ENCODE peak calls at places on chromosome 5, in six cellular contexts. X is A549, Q is K562, M is GM12878, S is HepG2, W is IMR-90. U is an unnamed sample.

GRCh38 chr5:138258704-138259285 is 15.6 kb downstream of the GFRA3 start:
- DNase-seq in W (no peak), X (no peak), S (no peak), M (no peak), Q (no peak), U (no peak)

GRCh38 chr5:333945-334344 is 12.4 kb downstream of the AHRR start:
- DNase-seq in M (no peak), X (no peak), W (no peak), Q (no peak), S (no peak), U (no peak)

GRCh38 chr5:174511711-174512253 is 212.6 kb upstream of the MSX2 start:
- DNase-seq in S (peak), W (no peak), X (no peak), Q (no peak), M (no peak), U (no peak)

GRCh38 chr5:143428155-143428554 is 24.7 kb upstream of the NR3C1 start:
- DNase-seq in M (no peak), Q (no peak), X (no peak), S (no peak), W (no peak), U (no peak)

GRCh38 chr5:127072861-127073846 is at the start of gene C5orf63:
- DNase-seq in Q (peak), S (peak), W (peak), X (peak), M (peak), U (peak)

GRCh38 chr5:159178978-159179377 is 30.4 kb downstream of the RNF145 start:
- DNase-seq in Q (peak), X (peak), S (peak), M (peak), W (peak), U (no peak)

GRCh38 chr5:168177831-168178450 is 113.5 kb upstream of the WWC1 start:
- DNase-seq in Q (no peak), S (no peak), M (no peak), W (no peak), X (no peak), U (peak)

GRCh38 chr5:751496-751895 is 33.0 kb downstream of the ZDHHC11B start:
- DNase-seq in W (no peak), X (no peak), M (no peak), Q (no peak), S (no peak), U (no peak)

GRCh38 chr5:74105126-74105780 is 479.3 kb downstream of the ARHGEF28 start:
- DNase-seq in M (no peak), W (no peak), Q (no peak), S (no peak), X (no peak), U (no peak)

GRCh38 chr5:38551020-38552017 is 5.1 kb downstream of the LIFR start:
- DNase-seq in M (no peak), W (peak), S (peak), X (peak), Q (peak), U (peak)

GRCh38 chr5:35815089-35815936 is 41.4 kb upstream of the IL7R start:
- DNase-seq in X (no peak), M (no peak), W (no peak), S (peak), Q (peak), U (peak)

GRCh38 chr5:168728812-168729211 is 149.6 kb upstream of the PANK3 start:
- DNase-seq in Q (no peak), W (no peak), M (no peak), S (no peak), X (no peak), U (no peak)

GRCh38 chr5:31987985-31988710 is 186.0 kb downstream of the GOLPH3 start:
- DNase-seq in M (no peak), X (peak), Q (no peak), W (peak), S (no peak), U (no peak)

GRCh38 chr5:123125172-123125508 is 36.1 kb downstream of the PRDM6 start:
- DNase-seq in X (no peak), S (no peak), M (no peak), Q (no peak), W (peak), U (no peak)

GRCh38 chr5:78819166-78819565 is 165.9 kb downstream of the ARSB start:
- DNase-seq in X (no peak), M (no peak), S (no peak), Q (no peak), W (no peak), U (no peak)

GRCh38 chr5:114450516-114450909 is 88.6 kb downstream of the KCNN2 start:
- DNase-seq in S (no peak), W (peak), M (no peak), X (peak), Q (no peak), U (peak)

GRCh38 chr5:107430077-107430625 is 240.6 kb downstream of the EFNA5 start:
- DNase-seq in S (no peak), Q (no peak), M (no peak), W (no peak), X (no peak), U (no peak)

GRCh38 chr5:130237721-130238120 is 333.5 kb downstream of the CHSY3 start:
- DNase-seq in S (no peak), Q (no peak), X (no peak), M (no peak), W (no peak), U (no peak)

GRCh38 chr5:178839319-178839704 is 20.4 kb upstream of the ZNF354B start:
- DNase-seq in W (no peak), X (no peak), Q (peak), S (peak), M (no peak), U (peak)

GRCh38 chr5:1163366-1163765 is 38.0 kb upstream of the SLC6A19 start:
- DNase-seq in Q (no peak), X (no peak), M (no peak), W (no peak), S (no peak), U (no peak)

GRCh38 chr5:112917453-112918005 is 4.5 kb downstream of the REEP5 start:
- DNase-seq in M (no peak), S (peak), X (no peak), W (peak), Q (peak), U (no peak)

GRCh38 chr5:1293416-1293996 is 1.4 kb downstream of the TERT start:
- DNase-seq in Q (no peak), S (no peak), X (no peak), M (no peak), W (no peak), U (no peak)

GRCh38 chr5:154583545-154584168 is 105.6 kb upstream of the HAND1 start:
- DNase-seq in M (no peak), W (no peak), Q (no peak), X (peak), S (no peak), U (no peak)
- TF ChIP-seq BHLHE40 in M (no peak), W (no peak), Q (no peak), X (no peak), S (no peak), U (no peak)

DNA sequence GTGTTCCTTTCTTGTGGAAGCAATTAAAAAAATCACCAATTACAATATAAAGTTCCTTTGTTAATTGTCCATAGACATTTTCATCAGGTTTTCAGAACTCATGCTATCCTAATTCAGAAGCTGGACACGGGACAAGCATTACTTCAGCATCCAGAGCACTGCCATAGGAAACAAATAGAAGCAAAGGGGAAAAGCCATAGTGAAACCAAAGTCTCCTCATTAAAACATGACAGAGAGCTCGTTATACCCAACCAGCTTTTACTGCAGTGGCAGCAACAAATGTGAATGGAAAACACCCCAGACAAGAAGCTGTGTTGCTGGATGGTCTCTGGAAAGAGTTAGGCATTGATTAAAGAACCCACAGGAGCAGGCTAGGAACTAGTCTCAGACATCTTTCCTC is 162.7 kb upstream of the ADAMTS16 start:
- DNase-seq in M (no peak), S (no peak), Q (no peak), W (no peak), X (no peak), U (no peak)
- TF ChIP-seq BHLHE40 in M (no peak), S (no peak), Q (no peak), W (no peak), X (no peak), U (no peak)

GRCh38 chr5:54644226-54644625 is 126.7 kb downstream of the SNX18 start:
- DNase-seq in X (no peak), W (peak), Q (no peak), S (no peak), M (no peak), U (no peak)

GRCh38 chr5:54643679-54644078 is 126.1 kb downstream of the SNX18 start:
- DNase-seq in Q (no peak), M (no peak), X (no peak), W (peak), S (no peak), U (no peak)

GRCh38 chr5:54645888-54646284 is 128.3 kb downstream of the SNX18 start:
- DNase-seq in W (no peak), Q (no peak), S (no peak), X (no peak), M (no peak), U (no peak)

GRCh38 chr5:54649041-54649504 is 131.5 kb downstream of the SNX18 start:
- DNase-seq in Q (no peak), W (no peak), M (no peak), X (no peak), S (no peak), U (no peak)

DNA sequence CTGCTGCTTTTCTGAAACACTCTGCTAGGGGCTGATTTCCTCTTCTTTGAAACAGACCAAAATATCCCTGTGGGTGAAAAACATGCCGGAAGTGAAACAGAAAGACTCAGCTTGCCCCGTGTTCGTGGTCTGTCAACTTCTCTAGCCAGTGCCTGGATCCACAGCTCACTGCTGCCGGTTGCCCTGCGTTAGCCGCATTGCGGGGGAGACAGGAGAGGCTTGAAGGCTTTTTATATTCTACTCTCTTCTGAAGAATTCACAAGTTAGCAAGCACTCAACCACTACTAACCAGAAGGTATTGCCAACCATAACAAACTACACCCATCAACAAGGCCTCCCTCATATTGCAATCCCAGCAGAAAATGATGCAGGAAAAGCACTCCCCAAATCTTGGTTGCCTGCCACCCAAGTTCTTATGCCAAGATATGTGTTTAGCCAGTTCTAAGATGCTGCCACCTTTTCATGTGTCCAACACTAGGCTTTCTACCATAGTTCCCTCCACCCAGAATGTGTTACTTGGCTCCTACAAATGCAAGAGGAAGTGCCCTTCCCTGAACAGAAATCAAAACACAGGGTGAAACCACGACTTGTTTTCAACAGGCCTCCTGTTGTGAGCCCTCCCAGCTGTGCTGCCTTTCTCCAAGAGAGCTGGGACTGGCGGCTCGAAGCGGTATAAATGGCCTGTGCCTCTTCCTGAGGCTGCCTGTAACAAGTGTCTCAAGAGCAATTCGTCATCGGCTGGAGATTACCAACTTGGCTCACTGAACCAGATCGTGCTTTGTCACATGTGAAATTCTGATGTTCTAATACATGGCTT is 128.9 kb downstream of the SNX18 start:
- DNase-seq in X (no peak), S (no peak), Q (no peak), W (peak), M (peak), U (peak)
- TF ChIP-seq BHLHE40 in X (no peak), S (no peak), Q (no peak), W (peak), M (no peak), U (no peak)

GRCh38 chr5:54458221-54458620 is 2.7 kb downstream of the HSPB3 start:
- DNase-seq in W (no peak), S (no peak), M (no peak), Q (no peak), X (no peak), U (no peak)
- TF ChIP-seq BHLHE40 in W (no peak), S (no peak), M (no peak), Q (no peak), X (no peak), U (no peak)

GRCh38 chr5:59002162-59002825 is 419.4 kb downstream of the RAB3C start:
- DNase-seq in W (no peak), M (no peak), Q (no peak), S (no peak), X (no peak), U (no peak)
- TF ChIP-seq BHLHE40 in W (no peak), M (no peak), Q (no peak), S (no peak), X (no peak), U (no peak)

DNA sequence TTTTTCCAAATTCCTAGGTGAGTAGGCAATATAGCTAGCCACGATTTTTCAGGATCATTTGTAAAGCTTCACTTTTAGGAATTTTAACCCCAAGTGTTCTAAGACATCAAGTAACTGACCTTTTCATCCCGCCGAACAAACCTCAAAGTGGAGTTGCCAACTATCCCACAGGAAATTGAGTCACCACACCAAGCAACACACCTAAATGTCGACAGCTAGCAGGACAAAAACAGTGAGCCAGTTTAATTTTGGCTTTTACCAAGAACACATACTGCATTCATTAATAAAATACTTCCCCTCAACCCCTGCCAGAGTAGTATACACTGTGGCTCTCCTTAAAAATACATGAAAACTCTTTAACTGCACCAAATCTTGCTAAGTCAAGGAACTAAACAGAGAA is 459.3 kb downstream of the RAB3C start:
- DNase-seq in Q (no peak), W (peak), S (no peak), X (no peak), M (no peak), U (no peak)
- TF ChIP-seq BHLHE40 in Q (no peak), W (no peak), S (no peak), X (no peak), M (no peak), U (no peak)

GRCh38 chr5:132251220-132251725 is 6.2 kb upstream of the PDLIM4 start:
- DNase-seq in M (no peak), S (no peak), Q (no peak), W (peak), X (no peak), U (no peak)
- TF ChIP-seq BHLHE40 in M (no peak), S (no peak), Q (no peak), W (no peak), X (no peak), U (no peak)

U was measured in HEK293T.